ENCODE peak calls at places on chromosomes 6 and 20, in four cellular contexts. E is neural progenitor cell, I is tibial nerve, U is cardiac muscle cell. N is an unnamed sample.

GRCh38 chr6:41940759-41941279 is 789 bp downstream of the CCND3 start:
- DNase-seq in E (peak), I (no peak), U (peak), N (peak)

GRCh38 chr6:125107048-125107447 is 46.5 kb upstream of the TPD52L1 start:
- DNase-seq in E (no peak), I (no peak), U (no peak), N (no peak)

GRCh38 chr20:63534427-63534830 is 2.7 kb downstream of the PTK6 start:
- DNase-seq in E (no peak), I (no peak), U (no peak), N (no peak)

GRCh38 chr20:43938017-43938655 is 23.5 kb downstream of the TOX2 start:
- DNase-seq in E (no peak), I (no peak), U (no peak), N (no peak)

GRCh38 chr6:46927066-46927465 is 5.3 kb upstream of the ADGRF5 start:
- DNase-seq in E (no peak), I (no peak), U (no peak), N (no peak)

GRCh38 chr6:84093405-84094049 is 60.0 kb downstream of the MRAP2 start:
- DNase-seq in E (no peak), I (no peak), U (no peak), N (no peak)

GRCh38 chr6:144580039-144580438 is 294.9 kb downstream of the UTRN start:
- DNase-seq in E (no peak), I (no peak), U (no peak), N (no peak)

GRCh38 chr6:157151989-157152388 is 171.3 kb downstream of the TMEM242 start:
- DNase-seq in E (no peak), I (no peak), U (no peak), N (no peak)

GRCh38 chr6:122726649-122727048 is 52.9 kb upstream of the FABP7 start:
- DNase-seq in E (peak), I (no peak), U (peak), N (peak)

GRCh38 chr20:33169176-33169794 is 1.3 kb downstream of the BPIFA2 start:
- DNase-seq in E (peak), I (no peak), U (no peak), N (no peak)

GRCh38 chr6:63022631-63023030 is 188.6 kb upstream of the FKBP1C start:
- DNase-seq in E (no peak), I (no peak), U (no peak), N (no peak)

GRCh38 chr6:121435444-121436069 is at the start of gene GJA1:
- DNase-seq in E (peak), I (no peak), U (peak), N (no peak)
- H3K4me3 ChIP-seq in E (peak), I (peak), U (peak), N (no peak)

GRCh38 chr6:44454198-44454597 is 66.7 kb downstream of the CDC5L start:
- DNase-seq in E (no peak), I (no peak), U (no peak), N (no peak)

GRCh38 chr6:44458551-44458950 is 71.0 kb downstream of the CDC5L start:
- DNase-seq in E (no peak), I (no peak), U (no peak), N (no peak)

GRCh38 chr6:44456070-44456965 is 68.8 kb downstream of the CDC5L start:
- DNase-seq in E (peak), I (no peak), U (peak), N (peak)

GRCh38 chr6:44457606-44458005 is 70.1 kb downstream of the CDC5L start:
- DNase-seq in E (no peak), I (no peak), U (no peak), N (no peak)

DNA sequence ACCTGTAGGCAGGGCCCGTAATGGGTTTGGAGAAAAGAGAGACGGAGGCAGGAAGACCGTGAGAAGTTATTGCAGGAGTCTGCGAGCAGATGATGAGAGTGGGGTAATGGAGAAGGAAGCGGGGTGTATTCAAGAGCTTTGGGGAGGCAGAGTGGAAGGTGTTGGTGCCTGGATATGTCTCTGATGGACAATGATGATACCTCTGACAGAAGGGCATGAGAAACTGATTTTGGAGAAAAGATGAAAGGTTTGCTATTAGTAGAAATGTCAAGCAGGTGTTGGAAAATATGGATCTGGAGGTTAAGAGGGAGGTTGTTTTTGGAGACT is 69.4 kb downstream of the CDC5L start:
- DNase-seq in E (no peak), I (no peak), U (no peak), N (no peak)
- H3K27ac ChIP-seq in E (no peak), I (no peak), U (no peak), N (no peak)

GRCh38 chr6:37048851-37049734 is 43.6 kb downstream of the FGD2 start:
- DNase-seq in E (no peak), I (no peak), U (no peak), N (no peak)
- H3K4me3 ChIP-seq in E (no peak), I (no peak), U (no peak), N (no peak)

DNA sequence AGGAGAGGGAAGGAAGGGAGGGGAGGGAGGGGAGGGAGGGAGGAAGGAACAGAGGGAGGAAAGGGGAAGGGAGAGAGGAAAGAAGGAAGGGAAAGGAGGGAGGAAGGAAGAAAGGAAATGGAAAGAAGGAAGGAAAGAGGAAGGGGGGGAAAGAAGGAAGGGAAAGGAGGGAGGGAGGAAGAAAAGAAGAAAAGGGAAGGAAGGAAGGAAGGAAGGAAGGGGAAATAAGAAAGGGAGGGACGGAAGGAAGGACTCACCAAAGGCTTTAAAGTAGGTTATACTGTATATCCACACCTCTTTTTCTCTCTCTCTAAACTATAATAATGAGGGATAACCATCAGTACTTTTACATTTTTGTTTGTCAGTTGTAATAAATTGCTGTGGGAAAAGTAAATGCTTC is 324.9 kb downstream of the ARHGAP18 start:
- DNase-seq in E (no peak), I (no peak), U (no peak), N (no peak)
- H3K27ac ChIP-seq in E (no peak), I (no peak), U (no peak), N (no peak)

DNA sequence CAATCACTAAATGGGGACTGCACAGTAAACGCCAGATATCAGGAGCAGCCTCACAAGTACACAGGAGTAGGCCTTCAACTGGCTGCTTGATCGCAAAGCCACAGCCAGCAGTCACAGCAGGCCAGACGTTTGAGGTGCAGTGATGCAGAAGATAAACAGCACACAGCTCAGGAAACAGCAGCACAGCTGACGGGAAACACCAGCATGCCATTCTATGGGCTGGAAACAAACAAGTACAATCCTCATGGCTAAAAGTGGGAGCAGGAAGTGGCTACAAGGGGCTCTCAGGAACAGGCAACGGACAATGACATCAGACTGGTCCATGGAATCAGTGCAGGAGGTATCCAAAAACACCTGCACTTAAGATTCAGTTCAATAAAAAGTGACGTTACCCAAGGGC is 111.0 kb downstream of the DTNBP1 start:
- DNase-seq in E (peak), I (no peak), U (peak), N (no peak)
- H3K4me3 ChIP-seq in E (no peak), I (no peak), U (no peak), N (no peak)

GRCh38 chr6:34370371-34370770 is 22.1 kb downstream of the NUDT3 start:
- DNase-seq in E (no peak), I (no peak), U (no peak), N (no peak)
- H3K27ac ChIP-seq in E (no peak), I (no peak), U (no peak), N (no peak)

N was measured in WERI-Rb-1.